ENCODE peak calls at places on chromosomes 12 and 14, in four cellular contexts. V is neuronal stem cell, Q is T-helper 9 cell, U is AG20443. S is an unnamed sample.

GRCh38 chr12:122395319-122395718 is 27.1 kb downstream of the CLIP1 start:
- DNase-seq in V (no peak), Q (no peak), U (peak; percentile 71), S (no peak)

GRCh38 chr12:116818948-116819832 is 62.1 kb downstream of the HRK start:
- DNase-seq in V (peak; percentile 91), Q (peak; percentile 92), U (peak; percentile 99), S (peak; percentile 86)

GRCh38 chr12:64566122-64566521 is 44.2 kb upstream of the RASSF3 start:
- DNase-seq in V (no peak), Q (no peak), U (peak; percentile 51), S (no peak)

GRCh38 chr12:6229823-6230222 is 29.6 kb downstream of the CD9 start:
- DNase-seq in V (no peak), Q (no peak), U (peak; percentile 85), S (peak; percentile 86)

GRCh38 chr12:19547258-19547657 is 108.0 kb downstream of the AEBP2 start:
- DNase-seq in V (no peak), Q (no peak), U (peak; percentile 37), S (peak; percentile 24)

GRCh38 chr12:57124259-57124877 is 3.9 kb upstream of the LRP1 start:
- DNase-seq in V (peak; percentile 69), Q (peak; percentile 71), U (peak; percentile 79), S (peak; percentile 85)

GRCh38 chr14:53412819-53413664 is 259.9 kb upstream of the DDHD1 start:
- DNase-seq in V (no peak), Q (no peak), U (peak; percentile 17), S (no peak)

GRCh38 chr12:122988036-122988435 is 7.6 kb downstream of the ARL6IP4 start:
- DNase-seq in V (no peak), Q (no peak), U (no peak), S (no peak)

GRCh38 chr12:54680374-54680773 is 32.2 kb upstream of the DCD start:
- DNase-seq in V (no peak), Q (no peak), U (peak; percentile 31), S (no peak)

GRCh38 chr14:30108975-30109700 is 181.5 kb upstream of the PRKD1 start:
- DNase-seq in V (no peak), Q (no peak), U (peak; percentile 48), S (no peak)

GRCh38 chr12:121811434-121812319 is 7.9 kb downstream of the SETD1B start:
- DNase-seq in V (peak; percentile 80), Q (peak; percentile 70), U (peak; percentile 93), S (no peak)

GRCh38 chr14:93741556-93742210 is 46.6 kb downstream of the PRIMA1 start:
- DNase-seq in V (no peak), Q (no peak), U (no peak), S (no peak)

GRCh38 chr12:125276567-125276966 is 211.3 kb downstream of the AACS start:
- DNase-seq in V (no peak), Q (no peak), U (no peak), S (no peak)

GRCh38 chr12:65495233-65495632 is 216.8 kb downstream of the MSRB3 start:
- DNase-seq in V (no peak), Q (no peak), U (peak; percentile 71), S (no peak)

GRCh38 chr14:51138353-51139103 is 43.6 kb upstream of the TRIM9 start:
- DNase-seq in V (no peak), Q (no peak), U (no peak), S (no peak)

GRCh38 chr12:82216475-82216874 is 141.7 kb downstream of the CCDC59 start:
- DNase-seq in V (no peak), Q (no peak), U (no peak), S (no peak)

GRCh38 chr12:124916370-124917134 is 2.1 kb upstream of the UBC start:
- DNase-seq in V (no peak), Q (no peak), U (peak; percentile 57), S (peak; percentile 94)

GRCh38 chr14:81315344-81315743 is 84.8 kb downstream of the STON2 start:
- DNase-seq in V (peak; percentile 57), Q (no peak), U (no peak), S (no peak)

GRCh38 chr14:54564799-54565235 is 2.1 kb upstream of the SAMD4A start:
- DNase-seq in V (no peak), Q (no peak), U (peak; percentile 34), S (peak; percentile 73)

GRCh38 chr12:31386364-31386777 is 60.4 kb upstream of the SINHCAF start:
- DNase-seq in V (peak; percentile 84), Q (no peak), U (no peak), S (no peak)

GRCh38 chr12:6827437-6827894 is 741 bp upstream of the P3H3 start:
- DNase-seq in V (peak; percentile 83), Q (peak; percentile 20), U (peak; percentile 93), S (peak; percentile 63)

GRCh38 chr12:66244446-66244845 is 55.4 kb downstream of the IRAK3 start:
- DNase-seq in V (no peak), Q (no peak), U (no peak), S (no peak)

GRCh38 chr14:74573421-74574091 is 38.5 kb downstream of the LTBP2 start:
- DNase-seq in V (no peak), Q (no peak), U (no peak), S (no peak)

GRCh38 chr14:54348923-54349615 is 47.7 kb upstream of the CDKN3 start:
- DNase-seq in V (no peak), Q (no peak), U (peak; percentile 75), S (no peak)

GRCh38 chr14:90839024-90839888 is 23.0 kb upstream of the TTC7B start:
- DNase-seq in V (no peak), Q (no peak), U (peak; percentile 83), S (peak; percentile 61)

S was measured in pons.